ENCODE peak calls at places on chromosome 21, in ten cellular contexts. M is fibroblast of lung; L is sigmoid colon; U is spleen; Q is CD4-positive, CD25-positive, alpha-beta regulatory T cell; N is stomach; K is mammary epithelial cell; B is testis; R is neural progenitor cell; F is heart left ventricle. S is an unnamed sample. For H3K4me1 and H3K27me3, the result is how much of the 10 kb centered on the place peaks cover.

GRCh38 chr21:31730687-31731111 is 1.2 kb downstream of the SCAF4 start:
- DNase-seq in B (peak), N (no peak), U (no peak), K (peak), Q (no peak), M (no peak), L (no peak), R (peak), F (no peak), S (no peak)

GRCh38 chr21:46377789-46378188 is 53.8 kb downstream of the PCNT start:
- DNase-seq in B (no peak), L (no peak), U (no peak), F (no peak), R (no peak), N (no peak), Q (no peak), K (peak), M (no peak), S (no peak)

GRCh38 chr21:41993744-41994143 is 16.4 kb downstream of the ZBTB21 start:
- DNase-seq in M (peak), L (peak), B (no peak), F (no peak), R (no peak), N (no peak), U (no peak), Q (no peak), K (no peak), S (no peak)

GRCh38 chr21:18893411-18893810 is 489.8 kb upstream of the TMPRSS15 start:
- DNase-seq in U (no peak), M (no peak), R (no peak), B (no peak), N (no peak), K (no peak), L (no peak), Q (no peak), F (no peak), S (no peak)

GRCh38 chr21:33196956-33197374 is 32.8 kb upstream of the IFNAR2 start:
- DNase-seq in L (peak), R (peak), U (no peak), N (peak), B (peak), M (peak), K (peak), Q (peak), F (peak), S (peak)

GRCh38 chr21:17925000-17925610 is 105.9 kb upstream of the C21orf91 start:
- DNase-seq in L (no peak), F (peak), B (peak), K (peak), Q (peak), R (peak), M (peak), U (no peak), N (peak), S (no peak)

GRCh38 chr21:28770867-28771661 is 221.6 kb downstream of the LTN1 start:
- DNase-seq in K (no peak), B (no peak), F (no peak), Q (no peak), N (no peak), R (no peak), M (peak), L (peak), U (no peak), S (no peak)

GRCh38 chr21:43278766-43279577 is 110.2 kb downstream of the CRYAA start:
- DNase-seq in M (no peak), F (peak), Q (no peak), R (no peak), L (no peak), N (no peak), B (no peak), K (no peak), U (peak), S (peak)

GRCh38 chr21:20647603-20648002 is 350.6 kb upstream of the NCAM2 start:
- DNase-seq in F (no peak), M (peak), N (no peak), Q (no peak), B (no peak), K (no peak), L (no peak), R (no peak), U (no peak), S (no peak)

GRCh38 chr21:29052224-29052623 is 21.2 kb downstream of the CCT8 start:
- DNase-seq in R (no peak), N (no peak), K (no peak), L (no peak), U (no peak), B (no peak), M (no peak), Q (no peak), F (no peak), S (no peak)

GRCh38 chr21:26147535-26147934 is 23.0 kb downstream of the APP start:
- DNase-seq in N (no peak), Q (no peak), M (no peak), F (no peak), R (peak), U (no peak), K (no peak), B (no peak), L (no peak), S (no peak)

GRCh38 chr21:42430570-42430969 is 26.9 kb downstream of the UBASH3A start:
- DNase-seq in R (no peak), B (no peak), K (no peak), N (no peak), F (no peak), U (no peak), Q (no peak), L (no peak), M (no peak), S (no peak)

GRCh38 chr21:17467392-17467791 is 45.5 kb upstream of the CXADR start:
- DNase-seq in K (no peak), L (no peak), U (no peak), M (no peak), Q (no peak), N (no peak), B (no peak), R (no peak), F (no peak), S (no peak)

GRCh38 chr21:41142051-41142795 is 25.7 kb upstream of the BACE2 start:
- DNase-seq in B (peak), U (no peak), L (no peak), N (no peak), K (peak), Q (no peak), M (peak), R (peak), F (peak), S (no peak)

GRCh38 chr21:37071561-37072238 is 1.2 kb downstream of the PIGP start:
- DNase-seq in B (peak), L (peak), Q (no peak), M (peak), F (peak), K (peak), N (peak), U (no peak), R (peak), S (peak)

GRCh38 chr21:42527489-42528158 is 14.0 kb downstream of the SLC37A1 start:
- DNase-seq in B (no peak), L (no peak), K (no peak), Q (peak), N (no peak), R (no peak), F (no peak), M (no peak), U (no peak), S (no peak)

GRCh38 chr21:17903029-17903806 is 84.1 kb upstream of the C21orf91 start:
- DNase-seq in F (no peak), L (no peak), R (no peak), M (peak), N (no peak), K (no peak), B (no peak), Q (peak), U (no peak), S (no peak)

GRCh38 chr21:41726058-41726558 is 40.7 kb downstream of the RIPK4 start:
- DNase-seq in Q (no peak), L (no peak), B (no peak), M (no peak), K (no peak), F (no peak), N (no peak), R (peak), U (no peak), S (no peak)

GRCh38 chr21:15080504-15080903 is 15.7 kb upstream of the NRIP1 start:
- DNase-seq in F (no peak), M (no peak), U (no peak), L (no peak), B (no peak), R (no peak), N (no peak), K (no peak), Q (no peak), S (no peak)

GRCh38 chr21:45383111-45383614 is 21.8 kb upstream of the COL18A1 start:
- DNase-seq in R (no peak), L (no peak), F (peak), Q (no peak), U (peak), B (no peak), N (no peak), M (no peak), K (no peak), S (peak)

GRCh38 chr21:18387994-18388393 is 15.6 kb downstream of the TMPRSS15 start:
- DNase-seq in M (no peak), U (no peak), K (no peak), F (no peak), L (no peak), Q (no peak), B (no peak), N (no peak), R (no peak), S (no peak)

GRCh38 chr21:16117851-16118592 is 388.2 kb downstream of the USP25 start:
- DNase-seq in F (no peak), L (no peak), U (no peak), K (peak), R (no peak), Q (no peak), M (peak), B (no peak), N (no peak), S (no peak)

GRCh38 chr21:15788847-15789548 is 59.2 kb downstream of the USP25 start:
- DNase-seq in F (no peak), Q (no peak), N (no peak), M (peak), U (no peak), R (no peak), B (no peak), K (peak), L (no peak), S (no peak)

GRCh38 chr21:33058468-33059318 is 11.2 kb upstream of the OLIG1 start:
- DNase-seq in K (no peak), F (peak), M (no peak), U (no peak), B (peak), R (no peak), Q (no peak), N (no peak), L (no peak), S (no peak)

GRCh38 chr21:32597205-32597604 is 11.9 kb upstream of the TCP10L start:
- DNase-seq in U (no peak), L (no peak), B (no peak), N (no peak), F (no peak), Q (no peak), R (no peak), M (peak), K (peak), S (no peak)

GRCh38 chr21:25329227-25329626 is 278.1 kb downstream of the MRPL39 start:
- DNase-seq in U (no peak), R (no peak), K (no peak), Q (no peak), L (no peak), B (no peak), N (no peak), F (no peak), M (peak), S (no peak)

GRCh38 chr21:42892931-42893660 is at the start of gene NDUFV3:
- DNase-seq in Q (peak), N (peak), K (peak), U (peak), M (peak), F (peak), L (peak), R (peak), B (peak), S (peak)

GRCh38 chr21:37073417-37074194 is 552 bp downstream of the TTC3 start:
- DNase-seq in R (peak), Q (peak), L (peak), U (peak), F (peak), M (peak), K (no peak), B (peak), N (peak), S (peak)

GRCh38 chr21:18522181-18522771 is 118.7 kb upstream of the TMPRSS15 start:
- DNase-seq in F (no peak), B (no peak), L (no peak), M (peak), N (no peak), K (no peak), Q (no peak), U (no peak), R (peak), S (no peak)

GRCh38 chr21:20603236-20603635 is 395.0 kb upstream of the NCAM2 start:
- DNase-seq in N (no peak), U (no peak), F (no peak), L (no peak), B (no peak), R (no peak), M (no peak), Q (no peak), K (no peak), S (no peak)

GRCh38 chr21:25191141-25191540 is 416.1 kb downstream of the MRPL39 start:
- DNase-seq in F (no peak), R (no peak), K (no peak), U (no peak), N (no peak), Q (no peak), B (no peak), M (peak), L (no peak), S (no peak)

GRCh38 chr21:29155118-29155932 is 24.9 kb downstream of the MAP3K7CL start:
- DNase-seq in Q (no peak), U (no peak), K (peak), L (peak), F (peak), N (no peak), B (peak), R (peak), M (peak), S (peak)

GRCh38 chr21:42174173-42174572 is 44.8 kb upstream of the ABCG1 start:
- DNase-seq in F (no peak), N (peak), U (no peak), L (no peak), M (no peak), B (peak), Q (no peak), R (no peak), K (no peak), S (peak)

GRCh38 chr21:42337830-42338729 is 12.7 kb downstream of the TFF2 start:
- DNase-seq in M (peak), N (peak), R (peak), F (peak), U (peak), B (peak), L (peak), K (no peak), Q (peak), S (peak)

GRCh38 chr21:32844653-32845443 is 73.3 kb upstream of the PAXBP1 start:
- DNase-seq in F (no peak), B (peak), L (no peak), Q (no peak), N (no peak), M (peak), U (no peak), K (peak), R (peak), S (no peak)

GRCh38 chr21:46317710-46318463 is 5.8 kb downstream of the C21orf58 start:
- DNase-seq in F (peak), N (no peak), Q (no peak), L (no peak), M (no peak), K (no peak), R (peak), B (no peak), U (no peak), S (no peak)

GRCh38 chr21:46413365-46413696 is 45.4 kb upstream of the DIP2A start:
- DNase-seq in R (no peak), U (no peak), L (peak), N (no peak), F (no peak), Q (no peak), M (no peak), K (peak), B (no peak), S (no peak)

GRCh38 chr21:25790122-25790951 is 55.6 kb downstream of the GABPA start:
- DNase-seq in U (no peak), K (peak), F (no peak), N (no peak), L (no peak), Q (peak), R (peak), M (peak), B (no peak), S (no peak)

DNA sequence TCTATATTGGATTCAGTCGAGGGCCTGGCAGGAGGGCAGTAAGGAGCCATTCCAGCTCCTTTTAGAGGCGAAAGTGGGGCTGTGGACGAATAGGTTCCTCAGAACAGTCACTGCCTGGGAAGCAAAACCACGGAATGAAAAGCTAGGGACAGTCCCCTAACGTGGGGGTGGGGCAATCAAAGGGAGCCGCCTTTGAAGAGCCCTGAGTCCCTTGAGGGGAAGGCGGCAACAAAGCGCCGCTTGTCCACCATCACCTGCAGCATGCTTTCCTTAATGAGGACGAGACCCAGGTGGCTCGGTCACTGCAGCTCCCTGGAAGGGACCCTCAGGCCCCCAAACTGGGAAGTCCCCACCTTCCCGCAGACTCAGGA is 184.7 kb downstream of the ETS2 start:
- DNase-seq in R (peak), U (no peak), B (no peak), L (peak), M (no peak), N (peak), F (no peak), Q (no peak), K (no peak), S (peak)
- H3K4me1 ChIP-seq in R (half or more), U (half or more), B (half or more), L (under half), M (half or more), N (half or more), F (half or more), Q (under half), K (under half), S (half or more)

GRCh38 chr21:35404247-35404646 is 355.1 kb upstream of the RUNX1 start:
- DNase-seq in K (no peak), F (no peak), N (no peak), L (no peak), R (no peak), Q (no peak), U (no peak), B (no peak), M (no peak), S (no peak)

GRCh38 chr21:35410123-35410522 is 361.0 kb upstream of the RUNX1 start:
- DNase-seq in B (no peak), L (no peak), F (no peak), U (no peak), R (no peak), N (no peak), M (no peak), K (no peak), Q (no peak), S (no peak)

GRCh38 chr21:35410656-35411055 is 361.6 kb upstream of the RUNX1 start:
- DNase-seq in Q (no peak), R (no peak), F (no peak), M (no peak), L (no peak), K (no peak), B (no peak), N (no peak), U (no peak), S (no peak)

GRCh38 chr21:35408401-35408800 is 359.3 kb upstream of the RUNX1 start:
- DNase-seq in F (no peak), Q (no peak), L (no peak), U (no peak), N (no peak), M (peak), B (no peak), K (peak), R (peak), S (no peak)

DNA sequence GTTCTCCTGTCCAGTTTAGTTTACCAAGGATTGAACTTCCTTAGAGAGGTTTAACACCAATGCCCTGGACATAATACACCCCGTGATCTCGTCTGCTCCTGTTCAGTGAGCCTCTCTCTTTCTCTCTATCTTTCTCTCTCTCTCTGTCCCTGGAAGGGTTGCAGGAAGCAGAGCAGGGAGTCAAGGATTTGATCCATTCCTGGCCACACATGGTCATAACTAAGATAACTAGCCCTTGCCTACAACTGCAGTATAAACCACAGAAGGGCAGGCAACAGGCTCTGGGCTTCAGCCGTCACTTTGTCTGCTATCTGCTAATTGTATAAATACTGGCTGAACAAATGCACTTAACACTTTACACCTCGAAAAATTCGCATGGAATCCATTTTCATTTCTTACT is 357.5 kb upstream of the RUNX1 start:
- DNase-seq in K (no peak), R (no peak), U (no peak), F (no peak), L (no peak), N (no peak), B (no peak), M (no peak), Q (no peak), S (no peak)
- H3K27me3 ChIP-seq in K (under half), R (under half), U (under half), F (under half), L (under half), N (under half), B (under half), M (under half), Q (under half), S (under half)

GRCh38 chr21:34844033-34844923 is 175.5 kb downstream of the CLIC6 start:
- DNase-seq in Q (no peak), R (no peak), N (peak), F (no peak), B (peak), K (peak), M (peak), U (no peak), L (peak), S (no peak)
- H3K4me1 ChIP-seq in Q (under half), R (under half), N (half or more), F (under half), B (under half), K (half or more), M (under half), U (half or more), L (under half), S (under half)

DNA sequence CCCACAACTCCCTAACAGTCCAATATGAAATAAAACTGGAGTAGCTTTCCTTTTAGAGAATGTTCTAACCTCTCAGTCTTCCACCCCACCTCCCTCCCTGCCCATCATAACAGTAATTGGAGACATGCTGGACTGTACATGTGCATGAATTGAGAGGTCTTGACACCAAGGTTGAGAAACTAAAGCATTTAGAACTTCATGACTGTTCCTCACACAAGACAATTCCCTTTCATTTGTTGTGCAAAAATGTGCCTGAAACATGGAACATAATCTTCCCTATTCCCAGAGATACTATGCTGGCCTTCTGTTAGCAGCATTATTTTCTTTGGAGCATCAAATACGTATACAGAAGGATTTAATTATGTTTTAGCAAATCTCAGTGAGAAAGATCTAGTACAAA is 97.5 kb upstream of the KCNE2 start:
- DNase-seq in Q (no peak), L (no peak), M (no peak), U (no peak), K (no peak), B (no peak), F (no peak), N (no peak), R (no peak), S (no peak)
- H3K27me3 ChIP-seq in Q (under half), L (under half), M (under half), U (under half), K (under half), B (under half), F (under half), N (under half), R (under half), S (under half)

GRCh38 chr21:44304041-44304738 is 4.3 kb downstream of the PFKL start:
- DNase-seq in Q (no peak), F (no peak), R (peak), B (no peak), L (no peak), K (no peak), M (no peak), N (no peak), U (no peak), S (no peak)
- H3K4me1 ChIP-seq in Q (half or more), F (half or more), R (under half), B (half or more), L (under half), K (under half), M (under half), N (half or more), U (half or more), S (under half)

S was measured in upper lobe of right lung.